ENCODE peak calls at places on chromosomes 11 and 22, in ten cellular contexts. D, E, Z, W, X, J, L, M, V and G are unnamed samples. For H3K4me1, the result is how much of the 10 kb centered on the place peaks cover.

GRCh38 chr22:37186228-37186996 is 1.6 kb downstream of the C1QTNF6 start:
- DNase-seq in J (no peak), L (no peak), E (peak), W (peak), M (peak), X (no peak), Z (peak), D (no peak), V (peak), G (peak)

GRCh38 chr11:119065369-119065768 is 2.2 kb upstream of the VPS11 start:
- DNase-seq in W (no peak), D (no peak), V (peak), E (peak), J (peak), L (no peak), M (no peak), Z (peak), X (no peak), G (no peak)

GRCh38 chr11:128582496-128583366 is 4.6 kb downstream of the ETS1 start:
- DNase-seq in E (peak), J (no peak), M (no peak), V (no peak), Z (no peak), D (no peak), X (no peak), W (peak), L (no peak), G (peak)

GRCh38 chr11:35138949-35139881 is at the start of gene CD44:
- DNase-seq in E (peak), D (peak), V (peak), L (peak), W (peak), Z (no peak), M (peak), J (peak), X (peak), G (peak)

GRCh38 chr22:40533712-40534378 is 102.7 kb downstream of the MRTFA start:
- DNase-seq in D (no peak), L (no peak), E (peak), M (no peak), Z (no peak), X (no peak), W (no peak), J (peak), V (peak), G (no peak)

GRCh38 chr22:24685804-24686203 is 82.8 kb downstream of the GGT1 start:
- DNase-seq in V (no peak), Z (no peak), X (peak), J (no peak), D (no peak), W (no peak), E (no peak), M (no peak), L (no peak), G (no peak)

GRCh38 chr11:46697303-46697702 is 3.1 kb downstream of the ARHGAP1 start:
- DNase-seq in D (no peak), M (no peak), V (no peak), Z (no peak), E (no peak), W (no peak), J (no peak), X (no peak), L (no peak), G (no peak)

GRCh38 chr22:47036352-47036751 is 273.9 kb downstream of the TBC1D22A start:
- DNase-seq in D (no peak), Z (no peak), X (no peak), W (peak), V (no peak), E (no peak), L (no peak), M (peak), J (no peak), G (no peak)

GRCh38 chr11:62593434-62594044 is 2.2 kb upstream of the TUT1 start:
- DNase-seq in W (peak), J (peak), L (peak), D (peak), Z (peak), M (peak), X (no peak), V (peak), E (peak), G (peak)

GRCh38 chr22:32695451-32695891 is 106.0 kb upstream of the TIMP3 start:
- DNase-seq in E (peak), D (no peak), M (no peak), J (no peak), L (no peak), Z (peak), V (no peak), W (no peak), X (no peak), G (no peak)

GRCh38 chr11:125110996-125111340 is 458 bp downstream of the TMEM218 start:
- DNase-seq in Z (peak), W (no peak), D (no peak), J (peak), X (no peak), V (peak), M (no peak), E (no peak), L (no peak), G (no peak)

GRCh38 chr11:78417175-78417887 is at the start of gene GAB2:
- DNase-seq in J (peak), M (peak), D (peak), L (no peak), Z (no peak), X (peak), V (no peak), E (no peak), W (no peak), G (no peak)
- H3K4me3 ChIP-seq in J (peak), M (peak), D (peak), L (peak), Z (peak), X (peak), V (peak), E (peak), W (peak), G (peak)

GRCh38 chr11:43689167-43689566 is 8.6 kb downstream of the HSD17B12 start:
- DNase-seq in Z (no peak), X (no peak), L (no peak), D (no peak), E (no peak), J (no peak), M (no peak), V (peak), W (no peak), G (no peak)
- H3K4me1 ChIP-seq in Z (under half), X (half or more), L (under half), D (half or more), E (under half), J (under half), M (under half), V (half or more), W (under half), G (under half)

GRCh38 chr22:23012081-23012622 is 58.2 kb upstream of the GNAZ start:
- DNase-seq in L (no peak), E (no peak), W (no peak), Z (no peak), X (no peak), V (no peak), J (no peak), D (no peak), M (no peak), G (no peak)
- TF ChIP-seq EP300 in L (no peak), E (no peak), W (no peak), Z (no peak), X (no peak), V (no peak), J (no peak), D (no peak), M (no peak), G (no peak)

DNA sequence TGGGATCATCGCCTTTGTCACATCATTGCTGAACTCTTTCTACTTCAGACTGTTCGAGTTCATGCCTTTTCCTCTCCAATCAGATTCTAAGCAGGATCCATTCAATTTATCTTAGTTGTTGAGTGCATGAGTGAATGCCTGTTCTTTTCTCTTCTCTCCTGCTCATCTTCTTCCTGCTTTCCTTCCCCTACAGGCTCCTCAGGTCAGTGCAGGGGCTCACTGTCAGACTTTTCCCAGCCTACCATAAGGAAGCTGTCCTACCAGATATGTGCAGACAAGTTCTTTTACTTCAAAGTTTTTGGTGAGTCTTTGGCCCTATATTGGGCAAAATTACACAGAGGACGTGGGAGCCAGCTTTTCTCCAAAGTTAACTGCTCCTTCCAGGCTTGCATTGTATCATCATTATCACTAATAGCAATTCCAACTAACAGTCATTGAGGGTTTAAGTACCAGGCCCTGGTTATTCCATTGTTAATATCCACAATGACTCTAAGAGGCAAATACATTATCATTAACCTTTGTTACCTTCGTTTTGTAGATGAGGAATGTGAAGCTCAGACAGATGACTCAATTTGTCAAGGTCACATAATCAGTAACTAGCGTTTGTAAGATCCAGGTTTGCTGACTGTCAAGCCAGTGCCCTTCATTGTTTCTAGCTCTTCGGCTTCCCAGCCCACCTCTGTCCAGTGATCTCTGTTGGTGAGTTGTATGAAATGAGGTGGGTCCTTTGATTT is 30.4 kb downstream of the OR6Q1 start:
- DNase-seq in L (no peak), J (no peak), E (no peak), W (no peak), M (no peak), D (no peak), Z (peak), X (no peak), V (no peak), G (no peak)
- H3K4me3 ChIP-seq in L (no peak), J (no peak), E (no peak), W (no peak), M (no peak), D (no peak), Z (no peak), X (no peak), V (no peak), G (no peak)

GRCh38 chr11:3703383-3703782 is 32.2 kb upstream of the CHRNA10 start:
- DNase-seq in M (no peak), E (no peak), W (no peak), Z (no peak), X (no peak), L (no peak), J (no peak), V (no peak), D (no peak), G (no peak)

GRCh38 chr11:3700910-3701309 is 29.7 kb upstream of the CHRNA10 start:
- DNase-seq in V (no peak), L (no peak), M (no peak), X (no peak), W (no peak), J (no peak), E (no peak), Z (no peak), D (no peak), G (no peak)

GRCh38 chr11:3700410-3700809 is 29.2 kb upstream of the CHRNA10 start:
- DNase-seq in X (no peak), W (no peak), L (no peak), V (no peak), M (no peak), D (no peak), J (no peak), Z (no peak), E (no peak), G (no peak)
- H3K4me1 ChIP-seq in X (under half), W (under half), L (under half), V (under half), M (under half), D (under half), J (under half), Z (under half), E (under half), G (under half)

GRCh38 chr22:22995166-22995565 is 75.2 kb upstream of the GNAZ start:
- DNase-seq in J (no peak), V (no peak), X (no peak), D (no peak), M (no peak), E (no peak), W (no peak), Z (no peak), L (no peak), G (no peak)

GRCh38 chr22:22999473-22999872 is 70.8 kb upstream of the GNAZ start:
- DNase-seq in M (no peak), W (no peak), Z (no peak), X (no peak), V (no peak), E (no peak), D (no peak), L (no peak), J (no peak), G (no peak)

GRCh38 chr22:22997262-22997898 is 72.9 kb upstream of the GNAZ start:
- DNase-seq in L (no peak), V (no peak), E (no peak), D (no peak), Z (no peak), J (no peak), W (no peak), M (no peak), X (no peak), G (no peak)

GRCh38 chr22:22997988-22998387 is 72.3 kb upstream of the GNAZ start:
- DNase-seq in E (no peak), M (no peak), Z (no peak), L (no peak), X (no peak), V (no peak), J (no peak), D (no peak), W (no peak), G (no peak)

DNA sequence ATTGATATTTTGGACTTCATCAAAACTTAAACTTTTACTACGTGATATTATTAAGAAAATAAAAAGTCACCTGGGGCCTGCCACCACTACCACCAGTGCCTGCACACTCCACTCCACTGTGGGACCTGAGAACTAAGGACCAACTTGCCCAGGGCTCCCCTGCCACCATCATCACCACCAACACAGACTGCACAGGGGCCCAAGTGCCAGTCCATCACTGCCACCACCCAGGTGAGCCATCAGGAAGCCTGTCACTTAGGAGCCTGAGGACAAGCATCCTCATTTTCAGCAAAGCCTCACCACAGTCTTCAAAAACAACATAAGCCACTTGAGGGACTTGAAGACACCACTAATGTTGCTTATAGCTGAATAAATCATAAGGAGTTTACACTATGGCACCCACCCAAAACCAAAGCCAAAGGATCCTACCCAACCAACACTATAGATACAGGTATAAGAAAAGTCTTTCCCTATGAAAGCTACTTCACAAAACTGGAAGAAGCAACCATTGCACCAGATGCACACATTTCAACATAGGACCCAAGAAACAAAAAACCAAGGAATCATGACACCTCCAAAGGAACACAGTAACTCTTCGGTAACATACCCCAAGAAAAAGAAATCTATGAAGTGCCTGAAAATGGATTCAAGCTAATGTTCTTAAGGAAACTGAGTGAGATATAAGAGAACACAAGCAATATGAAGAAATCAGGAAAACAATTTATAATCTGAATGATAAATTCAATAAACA is 73.6 kb upstream of the GNAZ start:
- DNase-seq in W (no peak), E (no peak), V (no peak), M (no peak), L (no peak), X (no peak), Z (no peak), D (no peak), J (no peak), G (no peak)
- TF ChIP-seq EP300 in W (no peak), E (no peak), V (no peak), M (no peak), L (no peak), X (no peak), Z (no peak), D (no peak), J (no peak), G (no peak)

GRCh38 chr11:67260406-67260805 is 5.9 kb upstream of the GRK2 start:
- DNase-seq in J (no peak), W (peak), Z (no peak), L (no peak), D (no peak), E (no peak), V (no peak), M (no peak), X (no peak), G (no peak)

GRCh38 chr11:67262731-67263675 is 3.3 kb upstream of the GRK2 start:
- DNase-seq in L (peak), D (peak), W (peak), E (peak), J (peak), M (peak), V (peak), Z (peak), X (peak), G (peak)

GRCh38 chr11:67264260-67264659 is 2.0 kb upstream of the GRK2 start:
- DNase-seq in L (no peak), W (peak), E (no peak), D (no peak), V (no peak), Z (no peak), J (no peak), M (no peak), X (no peak), G (no peak)

GRCh38 chr11:67261635-67261941 is 4.7 kb upstream of the GRK2 start:
- DNase-seq in V (no peak), E (no peak), L (no peak), D (no peak), J (no peak), W (peak), X (no peak), M (no peak), Z (no peak), G (no peak)

DNA sequence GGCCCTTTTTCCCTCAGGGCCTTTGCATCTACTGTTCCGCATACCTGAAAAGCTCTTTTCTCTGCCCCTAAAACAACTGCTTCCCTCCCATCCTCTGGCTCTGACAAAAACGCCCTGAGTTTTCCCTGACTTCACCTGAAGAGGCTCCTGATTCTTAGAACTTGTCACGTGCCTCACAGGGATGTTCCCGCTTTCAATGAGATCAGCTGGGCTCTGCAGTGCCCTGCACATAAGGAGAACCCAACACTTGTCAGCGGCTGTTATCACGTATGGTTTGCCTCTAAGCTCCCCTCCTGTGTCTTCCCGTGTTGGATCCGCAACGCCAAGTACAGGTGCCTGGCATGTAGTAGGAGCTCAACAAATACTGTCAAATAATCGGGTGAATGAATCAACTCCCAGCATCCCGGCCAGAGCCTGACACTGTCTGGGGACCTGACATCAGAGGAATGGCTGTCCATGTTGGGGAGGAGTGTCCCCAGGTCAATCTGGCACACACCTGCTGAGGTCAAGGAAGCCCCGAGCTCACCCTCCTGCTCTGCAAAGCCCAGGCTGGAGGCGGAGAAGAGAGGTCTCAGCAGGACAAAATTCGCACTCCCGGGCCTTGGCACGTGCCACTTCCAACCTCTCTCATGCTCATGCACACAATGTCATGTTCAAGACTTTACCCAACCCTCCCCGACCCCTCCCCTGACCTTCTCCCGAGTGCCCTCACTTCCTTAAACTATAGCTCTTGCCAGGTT is 4.2 kb upstream of the GRK2 start:
- DNase-seq in X (no peak), E (no peak), D (no peak), V (no peak), L (no peak), W (peak), J (peak), Z (no peak), M (peak), G (peak)
- H3K4me3 ChIP-seq in X (no peak), E (no peak), D (peak), V (no peak), L (no peak), W (peak), J (no peak), Z (no peak), M (no peak), G (no peak)